ENCODE peak calls at places on chromosomes 5 and 9, in five cellular contexts. I, Y, T, A and M are unnamed samples.

GRCh38 chr9:16032799-16033198 is 480.0 kb downstream of the CCDC171 start:
- DNase-seq in I (no peak), Y (no peak), T (no peak), A (peak), M (no peak)

GRCh38 chr5:150584561-150585335 is 55.7 kb upstream of the SYNPO start:
- DNase-seq in I (no peak), Y (no peak), T (peak), A (no peak), M (no peak)

GRCh38 chr9:20358201-20358600 is 264.1 kb downstream of the MLLT3 start:
- DNase-seq in I (no peak), Y (no peak), T (no peak), A (no peak), M (no peak)

GRCh38 chr5:150604894-150605440 is 35.5 kb upstream of the SYNPO start:
- DNase-seq in I (no peak), Y (no peak), T (no peak), A (no peak), M (no peak)

GRCh38 chr5:68426609-68427008 is 211.1 kb downstream of the PIK3R1 start:
- DNase-seq in I (no peak), Y (no peak), T (no peak), A (no peak), M (no peak)

GRCh38 chr9:68808481-68808880 is 103.4 kb downstream of the PIP5K1B start:
- DNase-seq in I (no peak), Y (no peak), T (no peak), A (no peak), M (no peak)

GRCh38 chr5:121199238-121199999 is 652.3 kb upstream of the FTMT start:
- DNase-seq in I (no peak), Y (no peak), T (no peak), A (no peak), M (no peak)

GRCh38 chr9:21811914-21812313 is 9.5 kb downstream of the MTAP start:
- DNase-seq in I (no peak), Y (no peak), T (no peak), A (no peak), M (no peak)

GRCh38 chr5:37831821-37832524 is 7.9 kb downstream of the GDNF start:
- DNase-seq in I (no peak), Y (no peak), T (no peak), A (no peak), M (no peak)

GRCh38 chr5:41869150-41869738 is 981 bp downstream of the OXCT1 start:
- DNase-seq in I (no peak), Y (peak), T (peak), A (peak), M (no peak)

GRCh38 chr9:98130576-98131228 is 11.7 kb upstream of the TRIM14 start:
- DNase-seq in I (no peak), Y (no peak), T (no peak), A (no peak), M (no peak)

GRCh38 chr5:103207001-103207400 is 51.6 kb upstream of the MACIR start:
- DNase-seq in I (no peak), Y (no peak), T (no peak), A (no peak), M (no peak)

GRCh38 chr5:145362261-145362660 is 472.9 kb downstream of the PRELID2 start:
- DNase-seq in I (no peak), Y (no peak), T (no peak), A (peak), M (no peak)

GRCh38 chr5:123422433-123423277 is 548 bp downstream of the CEP120 start:
- DNase-seq in I (peak), Y (no peak), T (peak), A (peak), M (no peak)